ENCODE peak calls at places on chromosome 7, in ten cellular contexts. V is keratinocyte, C is mesendoderm, Q is fibroblast of lung, T is endothelial cell of umbilical vein, M is HCT116, B is PC-3, S is neuronal stem cell, I is colonic mucosa, U is SK-N-SH. P is an unnamed sample. For H3K4me1, the result is how much of the 10 kb centered on the place peaks cover.

GRCh38 chr7:111927383-111928019 is 278.7 kb downstream of the DOCK4 start:
- DNase-seq in U (no peak), M (no peak), Q (no peak), B (no peak), C (no peak), T (no peak), I (no peak), V (no peak), S (no peak), P (no peak)

GRCh38 chr7:71615017-71615416 is 483.1 kb downstream of the GALNT17 start:
- DNase-seq in U (no peak), S (no peak), B (no peak), C (no peak), T (no peak), V (no peak), Q (no peak), I (no peak), M (no peak), P (peak)

GRCh38 chr7:44061645-44062179 is 3.7 kb downstream of the PGAM2 start:
- DNase-seq in M (no peak), Q (no peak), V (no peak), T (no peak), C (no peak), S (no peak), B (no peak), I (no peak), U (no peak), P (no peak)

GRCh38 chr7:142583424-142583823 is 165.8 kb upstream of the PRSS1 start:
- DNase-seq in V (peak), C (peak), S (no peak), U (peak), B (peak), Q (peak), M (peak), I (no peak), T (peak), P (no peak)

GRCh38 chr7:26688388-26688787 is 176.0 kb downstream of the SKAP2 start:
- DNase-seq in S (no peak), M (no peak), U (no peak), I (peak), V (no peak), Q (no peak), C (no peak), B (no peak), T (no peak), P (no peak)

GRCh38 chr7:139807009-139807408 is 22.1 kb upstream of the TBXAS1 start:
- DNase-seq in S (no peak), I (no peak), M (no peak), Q (no peak), T (no peak), C (no peak), B (no peak), U (no peak), V (no peak), P (no peak)

GRCh38 chr7:4171029-4171786 is 510.9 kb upstream of the FOXK1 start:
- DNase-seq in V (no peak), C (no peak), I (no peak), T (no peak), B (no peak), Q (no peak), M (no peak), S (no peak), U (no peak), P (no peak)

GRCh38 chr7:52540041-52540440 is 495.4 kb upstream of the POM121L12 start:
- DNase-seq in V (no peak), C (no peak), B (peak), T (no peak), U (no peak), Q (peak), S (no peak), I (no peak), M (no peak), P (no peak)

GRCh38 chr7:143171697-143172096 is 11.5 kb upstream of the TAS2R39 start:
- DNase-seq in Q (no peak), I (peak), S (no peak), B (peak), C (no peak), V (no peak), M (no peak), T (no peak), U (no peak), P (no peak)

GRCh38 chr7:13336227-13336626 is 648.8 kb downstream of the ARL4A start:
- DNase-seq in V (no peak), C (no peak), S (no peak), Q (peak), I (no peak), U (no peak), B (peak), T (no peak), M (no peak), P (no peak)

GRCh38 chr7:40799493-40800406 is 664.9 kb downstream of the SUGCT start:
- DNase-seq in M (no peak), V (no peak), B (no peak), U (no peak), T (no peak), S (no peak), Q (no peak), I (no peak), C (peak), P (no peak)

GRCh38 chr7:17132726-17133125 is 165.7 kb upstream of the AHR start:
- DNase-seq in S (no peak), V (no peak), I (no peak), U (no peak), M (no peak), T (no peak), B (no peak), Q (no peak), C (no peak), P (no peak)

GRCh38 chr7:24965831-24966708 is 13.9 kb downstream of the OSBPL3 start:
- DNase-seq in V (no peak), C (peak), Q (peak), M (no peak), U (no peak), I (peak), T (peak), S (no peak), B (peak), P (peak)

GRCh38 chr7:22230238-22230637 is 126.7 kb downstream of the RAPGEF5 start:
- DNase-seq in V (no peak), U (no peak), S (no peak), I (no peak), C (no peak), T (no peak), B (peak), M (no peak), Q (no peak), P (no peak)

GRCh38 chr7:2321020-2321419 is 6.8 kb upstream of the SNX8 start:
- DNase-seq in V (no peak), S (no peak), T (no peak), B (no peak), M (no peak), C (peak), U (no peak), Q (peak), I (no peak), P (peak)

GRCh38 chr7:17870406-17870805 is 69.9 kb downstream of the SNX13 start:
- DNase-seq in S (no peak), V (no peak), U (no peak), I (no peak), Q (no peak), T (no peak), C (no peak), B (no peak), M (no peak), P (no peak)

GRCh38 chr7:75596727-75597614 is 104.9 kb downstream of the SPDYE5 start:
- DNase-seq in T (peak), S (no peak), V (no peak), B (peak), U (no peak), I (no peak), Q (peak), C (no peak), M (no peak), P (no peak)

GRCh38 chr7:55094122-55094690 is 75.4 kb downstream of the EGFR start:
- DNase-seq in T (no peak), B (no peak), U (no peak), V (no peak), C (no peak), I (no peak), S (no peak), M (no peak), Q (no peak), P (no peak)

GRCh38 chr7:47285860-47286491 is 295.9 kb downstream of the TNS3 start:
- DNase-seq in U (peak), I (peak), T (no peak), B (no peak), S (no peak), M (no peak), Q (peak), C (peak), V (no peak), P (no peak)

GRCh38 chr7:134737561-134738353 is 41.7 kb upstream of the CALD1 start:
- DNase-seq in C (no peak), U (no peak), T (peak), Q (peak), M (no peak), B (no peak), V (no peak), I (no peak), S (no peak), P (peak)

GRCh38 chr7:131164025-131164899 is 163.4 kb upstream of the MKLN1 start:
- DNase-seq in C (peak), U (no peak), S (no peak), Q (peak), T (peak), M (peak), V (no peak), B (peak), I (no peak), P (no peak)

GRCh38 chr7:107147464-107148214 is 21.2 kb upstream of the HBP1 start:
- DNase-seq in V (no peak), M (peak), S (no peak), I (no peak), T (peak), U (peak), C (peak), B (peak), Q (peak), P (peak)

GRCh38 chr7:158683541-158683940 is 21.1 kb downstream of the NCAPG2 start:
- DNase-seq in Q (peak), B (no peak), S (no peak), T (peak), I (no peak), C (no peak), M (no peak), V (no peak), U (no peak), P (no peak)

GRCh38 chr7:47377741-47378140 is 204.2 kb downstream of the TNS3 start:
- DNase-seq in T (no peak), C (peak), Q (no peak), M (no peak), B (peak), I (no peak), U (no peak), S (no peak), V (no peak), P (peak)

GRCh38 chr7:100933735-100934134 is 15.6 kb upstream of the MUC3A start:
- DNase-seq in C (peak), U (no peak), S (no peak), M (no peak), I (no peak), T (no peak), V (no peak), B (no peak), Q (no peak), P (peak)

GRCh38 chr7:1123721-1124120 is 35.8 kb downstream of the GPER1 start:
- DNase-seq in Q (peak), V (no peak), T (peak), M (no peak), C (peak), I (peak), S (peak), U (peak), B (no peak), P (peak)

GRCh38 chr7:134574322-134574721 is 25.4 kb downstream of the AKR1B15 start:
- DNase-seq in C (no peak), V (no peak), T (no peak), U (no peak), B (no peak), S (no peak), I (no peak), M (no peak), Q (no peak), P (no peak)

GRCh38 chr7:43076189-43076605 is 36.2 kb upstream of the HECW1 start:
- DNase-seq in V (no peak), U (no peak), C (peak), I (no peak), M (no peak), B (no peak), Q (peak), S (no peak), T (no peak), P (no peak)

GRCh38 chr7:151439855-151440798 is at the start of gene CRYGN:
- DNase-seq in S (no peak), C (peak), B (no peak), U (peak), Q (no peak), M (no peak), T (no peak), I (no peak), V (no peak), P (peak)

DNA sequence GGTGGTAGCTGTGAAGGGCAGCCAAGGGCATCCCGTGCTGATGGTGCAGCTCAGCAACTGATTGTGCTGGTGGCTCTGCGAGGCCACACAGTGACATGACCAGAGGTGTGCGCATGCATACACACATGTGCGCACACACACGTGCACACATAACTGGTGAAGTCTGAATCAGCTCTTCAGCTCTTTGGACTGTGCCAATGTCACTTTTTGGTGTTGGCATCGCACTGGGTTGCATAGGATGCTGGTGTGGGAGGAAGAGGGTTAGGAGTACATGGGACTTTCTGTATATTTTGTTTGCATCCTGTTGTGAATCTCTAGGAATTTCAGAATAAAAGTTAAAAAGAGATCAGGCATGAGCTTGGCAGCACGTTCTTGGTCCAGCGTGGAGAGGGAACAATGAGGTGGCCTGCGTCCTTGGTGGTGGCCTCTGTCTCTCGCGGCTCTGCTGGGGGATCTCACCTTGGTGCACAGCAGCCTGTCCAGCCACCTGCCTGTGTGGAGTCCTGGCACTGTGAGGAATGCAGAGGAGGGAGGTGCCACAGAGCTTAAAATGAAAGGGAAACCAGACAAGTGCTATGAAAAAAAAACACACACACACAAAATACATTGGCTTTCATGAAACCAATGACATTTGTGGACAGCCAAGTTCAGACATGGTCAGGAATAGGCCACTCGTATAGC is 124.0 kb downstream of the TRRAP start:
- DNase-seq in T (no peak), V (no peak), Q (no peak), C (no peak), I (no peak), M (no peak), U (no peak), B (no peak), S (no peak), P (no peak)
- H3K9ac ChIP-seq in T (no peak), V (no peak), Q (no peak), C (no peak), I (no peak), M (no peak), U (no peak), B (no peak), S (no peak), P (no peak)

GRCh38 chr7:92766461-92767003 is 69.8 kb downstream of the CDK6 start:
- DNase-seq in U (no peak), M (no peak), Q (peak), V (no peak), S (no peak), I (no peak), T (peak), B (peak), C (no peak), P (no peak)

GRCh38 chr7:92762853-92763252 is 73.5 kb downstream of the CDK6 start:
- DNase-seq in T (no peak), I (no peak), C (no peak), S (no peak), U (no peak), Q (peak), M (no peak), B (no peak), V (no peak), P (no peak)

GRCh38 chr7:92761391-92762098 is 74.8 kb downstream of the CDK6 start:
- DNase-seq in V (no peak), B (no peak), M (no peak), U (no peak), S (no peak), I (no peak), C (no peak), Q (no peak), T (no peak), P (no peak)

GRCh38 chr7:92765725-92766124 is 70.6 kb downstream of the CDK6 start:
- DNase-seq in S (no peak), U (no peak), B (peak), M (peak), V (no peak), Q (peak), T (no peak), C (peak), I (no peak), P (no peak)

DNA sequence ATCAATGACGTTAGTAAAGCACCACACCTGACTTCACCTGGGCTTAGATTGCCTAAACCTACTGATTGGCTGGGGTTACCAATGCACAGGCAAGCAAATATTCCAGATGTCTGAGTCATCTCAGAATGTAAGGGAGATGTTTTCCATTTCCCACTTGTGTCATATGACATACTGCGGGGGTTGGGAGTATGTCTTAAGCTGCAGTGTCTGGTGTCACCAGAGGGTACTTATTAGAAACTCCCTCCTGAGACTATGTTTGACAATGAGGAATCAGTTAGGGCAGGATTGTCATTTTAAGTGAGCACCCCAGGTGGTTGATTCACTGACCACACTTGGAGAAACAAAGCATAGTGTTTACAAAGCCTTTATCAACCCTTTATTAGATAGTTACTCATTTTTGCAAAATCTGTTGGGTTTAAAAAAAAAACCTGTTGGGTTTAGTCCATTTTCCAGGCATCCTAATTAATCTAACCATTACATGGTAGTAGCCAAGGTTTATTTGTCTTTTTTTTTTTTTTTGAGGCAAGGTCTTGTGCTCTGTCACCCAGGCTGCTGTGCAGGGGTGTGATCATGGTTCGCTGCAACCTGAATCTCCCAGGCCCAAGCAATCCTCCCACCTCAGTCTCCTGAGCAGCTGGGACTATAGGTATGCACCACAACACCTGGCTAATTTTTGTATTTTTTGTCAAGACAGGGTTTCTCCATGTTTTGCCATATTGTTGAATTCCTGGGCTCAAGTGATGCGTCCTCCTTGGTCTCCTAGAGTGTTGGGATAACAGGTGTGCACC is 72.5 kb downstream of the CDK6 start:
- DNase-seq in Q (peak), C (peak), S (no peak), I (peak), B (peak), T (peak), M (peak), V (peak), U (no peak), P (peak)
- H3K4me1 ChIP-seq in Q (under half), C (under half), S (under half), I (under half), B (half or more), T (under half), M (half or more), V (half or more), U (half or more), P (under half)

DNA sequence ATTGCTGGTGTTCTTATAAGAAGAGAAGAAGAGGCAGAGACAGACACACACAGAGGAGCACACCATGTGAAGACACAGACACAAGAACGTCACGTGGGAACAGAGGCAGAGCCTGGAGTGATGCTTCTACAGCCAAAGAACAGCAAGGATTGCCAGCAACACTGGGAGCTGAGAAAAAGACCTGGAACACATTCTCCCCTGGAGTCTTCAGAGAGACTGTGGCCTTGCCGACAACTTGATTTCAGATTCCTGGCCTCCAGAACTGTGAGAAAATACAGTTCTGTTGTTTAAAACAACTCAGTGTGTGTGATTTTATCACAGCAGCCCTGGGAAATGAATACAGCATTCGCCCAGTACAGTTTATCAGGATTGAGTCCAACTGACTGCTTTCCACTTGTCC is 92.1 kb downstream of the ZNF783 start:
- DNase-seq in S (no peak), C (no peak), U (no peak), Q (no peak), B (no peak), T (no peak), I (no peak), M (no peak), V (no peak), P (no peak)
- H3K9ac ChIP-seq in S (no peak), C (no peak), U (no peak), Q (no peak), B (no peak), T (no peak), I (no peak), M (no peak), V (no peak), P (no peak)

GRCh38 chr7:28698744-28699291 is 259.3 kb downstream of the TRIL start:
- DNase-seq in C (no peak), V (no peak), U (no peak), Q (no peak), I (no peak), M (no peak), S (no peak), B (no peak), T (no peak), P (no peak)
- H3K4me1 ChIP-seq in C (under half), V (under half), U (under half), Q (under half), I (under half), M (under half), S (under half), B (under half), T (under half), P (under half)

P was measured in endodermal cell.